ENCODE peak calls at places on chromosomes 12 and 14, in five cellular contexts. C is GM23248; O is naive thymus-derived CD4-positive, alpha-beta T cell; B is CD8-positive, alpha-beta T cell; L is fibroblast of lung. M is an unnamed sample. For H3K36me3, the result is how much of the 10 kb centered on the place peaks cover.

GRCh38 chr12:31325524-31325875 is 450 bp downstream of the SINHCAF start:
- DNase-seq in C (no peak), O (peak), B (peak), L (no peak), M (no peak)

GRCh38 chr14:90132821-90133570 is 71.2 kb downstream of the KCNK13 start:
- DNase-seq in C (no peak), O (no peak), B (no peak), L (peak), M (peak)

GRCh38 chr12:6370576-6370935 is 4.8 kb downstream of the SCNN1A start:
- DNase-seq in C (no peak), O (no peak), B (no peak), L (no peak), M (no peak)

GRCh38 chr14:100531591-100532121 is 55.6 kb downstream of the BEGAIN start:
- DNase-seq in C (no peak), O (peak), B (peak), L (no peak), M (no peak)

GRCh38 chr12:40942326-40942725 is 245.8 kb upstream of the PDZRN4 start:
- DNase-seq in C (peak), O (no peak), B (no peak), L (peak), M (peak)

GRCh38 chr14:72952171-72952570 is 25.9 kb downstream of the DCAF4 start:
- DNase-seq in C (no peak), O (no peak), B (no peak), L (no peak), M (no peak)

GRCh38 chr14:41000350-41000749 is 606.3 kb upstream of the LRFN5 start:
- DNase-seq in C (no peak), O (no peak), B (no peak), L (no peak), M (no peak)

GRCh38 chr14:104249092-104249491 is 110.7 kb downstream of the KIF26A start:
- DNase-seq in C (no peak), O (no peak), B (peak), L (no peak), M (no peak)

GRCh38 chr14:99118046-99118721 is 153.8 kb downstream of the BCL11B start:
- DNase-seq in C (no peak), O (no peak), B (no peak), L (no peak), M (no peak)

GRCh38 chr14:20400965-20401593 is 12.2 kb downstream of the TEP1 start:
- DNase-seq in C (peak), O (peak), B (no peak), L (peak), M (no peak)

GRCh38 chr14:72613196-72613974 is 280.5 kb downstream of the DPF3 start:
- DNase-seq in C (peak), O (peak), B (no peak), L (no peak), M (no peak)

GRCh38 chr12:21336656-21337055 is 1.9 kb upstream of the SLCO1A2 start:
- DNase-seq in C (no peak), O (no peak), B (no peak), L (no peak), M (no peak)

GRCh38 chr12:46787496-46788055 is 38.2 kb downstream of the SLC38A4 start:
- DNase-seq in C (peak), O (no peak), B (no peak), L (no peak), M (no peak)

GRCh38 chr14:105464501-105464900 is 10.1 kb upstream of the CRIP2 start:
- DNase-seq in C (no peak), O (no peak), B (no peak), L (no peak), M (no peak)
- H3K36me3 ChIP-seq in C (under half), O (under half), B (under half), L (under half), M (half or more)

GRCh38 chr12:57242329-57242690 is 8.7 kb downstream of the STAC3 start:
- DNase-seq in C (peak), O (no peak), B (no peak), L (no peak), M (no peak)
- H3K4me3 ChIP-seq in C (no peak), O (peak), B (no peak), L (no peak), M (no peak)

DNA sequence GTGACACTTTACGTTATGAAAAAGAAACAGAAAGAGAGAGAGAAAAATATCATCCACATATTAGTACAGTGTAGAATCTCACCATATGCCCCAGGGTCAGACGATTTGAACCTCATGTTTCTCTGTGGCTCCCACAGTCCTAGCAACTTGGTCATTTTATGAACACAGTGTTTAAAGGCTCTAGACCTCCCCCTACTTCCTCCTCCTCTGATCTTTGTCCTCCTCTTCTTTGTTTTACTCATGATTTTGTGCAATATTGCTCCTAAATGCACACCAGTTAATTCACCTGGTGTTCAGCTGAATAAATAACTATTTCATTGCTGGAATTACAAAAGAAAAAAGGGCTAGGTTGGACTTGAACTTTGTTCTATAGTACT is 18.2 kb downstream of the GLT1D1 start:
- DNase-seq in C (no peak), O (no peak), B (no peak), L (no peak), M (no peak)
- H3K27ac ChIP-seq in C (no peak), O (no peak), B (no peak), L (no peak), M (no peak)

GRCh38 chr12:49649445-49649844 is 26.1 kb downstream of the PRPF40B start:
- DNase-seq in C (no peak), O (no peak), B (no peak), L (no peak), M (no peak)

GRCh38 chr12:49651855-49652254 is 28.5 kb downstream of the PRPF40B start:
- DNase-seq in C (no peak), O (no peak), B (no peak), L (no peak), M (no peak)

GRCh38 chr12:49648722-49649032 is 25.3 kb downstream of the PRPF40B start:
- DNase-seq in C (no peak), O (no peak), B (no peak), L (no peak), M (no peak)

GRCh38 chr12:49647827-49648721 is 24.7 kb downstream of the PRPF40B start:
- DNase-seq in C (no peak), O (no peak), B (no peak), L (no peak), M (no peak)

GRCh38 chr12:49649892-49650291 is 26.5 kb downstream of the PRPF40B start:
- DNase-seq in C (no peak), O (no peak), B (no peak), L (no peak), M (no peak)
- H3K36me3 ChIP-seq in C (under half), O (under half), B (under half), L (under half), M (half or more)